ENCODE peak calls at places on chromosomes 3 and 15, in seven cellular contexts. O, X, Q, J, Z, G and A are unnamed samples.

GRCh38 chr15:76330281-76330680 is 6.3 kb upstream of the ISL2 start:
- DNase-seq in O (no peak), X (peak), Q (peak), J (peak), Z (no peak), G (no peak), A (no peak)

GRCh38 chr3:192444096-192444790 is 283.1 kb downstream of the FGF12 start:
- DNase-seq in O (peak), X (peak), Q (peak), J (peak), Z (no peak), G (peak), A (peak)

GRCh38 chr15:81000144-81000625 is 538 bp upstream of the TLNRD1 start:
- DNase-seq in O (no peak), X (no peak), Q (no peak), J (no peak), Z (no peak), G (no peak), A (no peak)

GRCh38 chr3:47515864-47516319 is 2.4 kb upstream of the ELP6 start:
- DNase-seq in O (no peak), X (no peak), Q (no peak), J (peak), Z (no peak), G (no peak), A (no peak)

GRCh38 chr3:99128740-99129505 is 227.4 kb upstream of the DCBLD2 start:
- DNase-seq in O (no peak), X (no peak), Q (no peak), J (no peak), Z (peak), G (no peak), A (no peak)

GRCh38 chr3:79405183-79405582 is 362.6 kb downstream of the ROBO1 start:
- DNase-seq in O (no peak), X (no peak), Q (no peak), J (no peak), Z (no peak), G (no peak), A (no peak)

GRCh38 chr3:130395916-130396315 is 50.4 kb downstream of the COL6A5 start:
- DNase-seq in O (no peak), X (no peak), Q (no peak), J (no peak), Z (no peak), G (no peak), A (no peak)

GRCh38 chr15:59180946-59181345 is 25.7 kb upstream of the LDHAL6B start:
- DNase-seq in O (peak), X (no peak), Q (no peak), J (no peak), Z (no peak), G (no peak), A (no peak)

GRCh38 chr15:98719169-98719515 is 70.8 kb downstream of the IGF1R start:
- DNase-seq in O (no peak), X (no peak), Q (no peak), J (no peak), Z (no peak), G (no peak), A (no peak)

GRCh38 chr15:75779504-75779903 is 63.7 kb upstream of the UBE2Q2 start:
- DNase-seq in O (no peak), X (no peak), Q (peak), J (no peak), Z (no peak), G (no peak), A (no peak)

GRCh38 chr15:66196565-66196964 is 57.0 kb downstream of the MEGF11 start:
- DNase-seq in O (no peak), X (no peak), Q (no peak), J (no peak), Z (no peak), G (no peak), A (no peak)

GRCh38 chr15:88393719-88394519 is 73.3 kb downstream of the MRPL46 start:
- DNase-seq in O (no peak), X (no peak), Q (peak), J (no peak), Z (no peak), G (peak), A (no peak)

GRCh38 chr15:92821491-92822116 is 78.5 kb upstream of the CHD2 start:
- DNase-seq in O (no peak), X (no peak), Q (no peak), J (no peak), Z (no peak), G (no peak), A (no peak)

GRCh38 chr15:80456517-80457497 is 52.6 kb downstream of the ARNT2 start:
- DNase-seq in O (no peak), X (no peak), Q (no peak), J (no peak), Z (peak), G (no peak), A (no peak)

GRCh38 chr3:87370007-87370406 is 93.6 kb upstream of the POU1F1 start:
- DNase-seq in O (no peak), X (no peak), Q (no peak), J (no peak), Z (no peak), G (no peak), A (no peak)

GRCh38 chr3:111352585-111352984 is 189.4 kb upstream of the CD96 start:
- DNase-seq in O (no peak), X (no peak), Q (no peak), J (no peak), Z (no peak), G (no peak), A (no peak)

GRCh38 chr15:95410757-95411156 is 919.7 kb upstream of the NR2F2 start:
- DNase-seq in O (no peak), X (no peak), Q (no peak), J (no peak), Z (no peak), G (no peak), A (no peak)

GRCh38 chr3:195034541-195034940 is 236.4 kb downstream of the XXYLT1 start:
- DNase-seq in O (peak), X (no peak), Q (no peak), J (no peak), Z (no peak), G (no peak), A (no peak)

GRCh38 chr3:126886217-126886616 is 96.7 kb upstream of the PLXNA1 start:
- DNase-seq in O (no peak), X (no peak), Q (no peak), J (no peak), Z (no peak), G (no peak), A (no peak)

GRCh38 chr3:58321791-58322190 is 10.9 kb upstream of the PXK start:
- DNase-seq in O (no peak), X (peak), Q (no peak), J (no peak), Z (no peak), G (no peak), A (no peak)

GRCh38 chr3:73498764-73499622 is 125.7 kb downstream of the PDZRN3 start:
- DNase-seq in O (no peak), X (no peak), Q (no peak), J (no peak), Z (no peak), G (no peak), A (no peak)

GRCh38 chr15:70246623-70247200 is 149.0 kb upstream of the TLE3 start:
- DNase-seq in O (peak), X (no peak), Q (no peak), J (no peak), Z (no peak), G (no peak), A (no peak)

GRCh38 chr3:100045696-100046095 is 68.6 kb downstream of the FILIP1L start:
- DNase-seq in O (peak), X (peak), Q (peak), J (no peak), Z (peak), G (no peak), A (no peak)

GRCh38 chr3:16064660-16065414 is 109.6 kb upstream of the GALNT15 start:
- DNase-seq in O (no peak), X (no peak), Q (no peak), J (no peak), Z (no peak), G (no peak), A (no peak)

GRCh38 chr3:56629044-56629443 is 54.0 kb downstream of the TASOR start:
- DNase-seq in O (no peak), X (no peak), Q (no peak), J (no peak), Z (no peak), G (no peak), A (no peak)

GRCh38 chr15:62904511-62904910 is 138.0 kb upstream of the TPM1 start:
- DNase-seq in O (no peak), X (no peak), Q (no peak), J (no peak), Z (no peak), G (no peak), A (no peak)
- TF ChIP-seq CTCF in O (no peak), X (no peak), Q (no peak), J (no peak), Z (no peak), G (no peak), A (no peak)

GRCh38 chr15:87211547-87211946 is 1045.0 kb downstream of the NTRK3 start:
- DNase-seq in O (no peak), X (no peak), Q (no peak), J (no peak), Z (no peak), G (no peak), A (no peak)

GRCh38 chr15:87209891-87210649 is 1046.5 kb downstream of the NTRK3 start:
- DNase-seq in O (no peak), X (no peak), Q (no peak), J (no peak), Z (no peak), G (no peak), A (no peak)

GRCh38 chr15:87207945-87208580 is 1048.5 kb downstream of the NTRK3 start:
- DNase-seq in O (no peak), X (no peak), Q (no peak), J (peak), Z (peak), G (no peak), A (no peak)

GRCh38 chr15:87212041-87212440 is 1044.5 kb downstream of the NTRK3 start:
- DNase-seq in O (no peak), X (no peak), Q (no peak), J (no peak), Z (no peak), G (peak), A (no peak)

DNA sequence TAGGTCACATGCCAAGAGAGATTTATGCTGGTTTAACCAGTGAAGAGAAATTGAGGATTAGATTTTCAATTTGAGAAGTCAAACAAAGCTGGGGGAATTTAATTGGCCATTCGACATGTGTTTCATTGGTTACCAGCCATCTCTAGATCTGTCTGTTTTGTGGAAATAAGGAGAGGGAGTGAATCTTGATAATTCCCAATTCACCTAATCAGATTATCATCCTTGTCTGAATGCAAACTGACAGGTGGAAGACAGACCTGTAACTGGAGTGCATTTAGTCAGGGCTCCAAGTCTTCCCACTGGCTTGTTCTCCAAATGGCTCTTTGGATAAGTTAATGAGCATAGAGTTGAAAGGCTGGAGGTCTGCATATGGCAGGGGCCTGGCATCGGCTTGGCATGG is 1049.3 kb downstream of the NTRK3 start:
- DNase-seq in O (no peak), X (no peak), Q (no peak), J (no peak), Z (no peak), G (no peak), A (no peak)
- TF ChIP-seq CTCF in O (no peak), X (no peak), Q (no peak), J (no peak), Z (no peak), G (no peak), A (no peak)

GRCh38 chr3:184228376-184229137 is 828 bp upstream of the VWA5B2 start:
- DNase-seq in O (no peak), X (no peak), Q (no peak), J (no peak), Z (no peak), G (no peak), A (no peak)

GRCh38 chr3:184227481-184227935 is 1.9 kb upstream of the VWA5B2 start:
- DNase-seq in O (no peak), X (peak), Q (no peak), J (peak), Z (no peak), G (peak), A (no peak)

GRCh38 chr3:184230081-184230602 is 757 bp downstream of the VWA5B2 start:
- DNase-seq in O (no peak), X (no peak), Q (no peak), J (peak), Z (no peak), G (no peak), A (peak)

GRCh38 chr3:184230603-184231528 is 1.5 kb downstream of the VWA5B2 start:
- DNase-seq in O (no peak), X (peak), Q (no peak), J (no peak), Z (no peak), G (no peak), A (no peak)

GRCh38 chr3:184229424-184230080 is at the start of gene VWA5B2:
- DNase-seq in O (peak), X (peak), Q (peak), J (peak), Z (no peak), G (peak), A (peak)
- TF ChIP-seq CTCF in O (peak), X (no peak), Q (peak), J (peak), Z (no peak), G (peak), A (no peak)

GRCh38 chr3:124775776-124776336 is 45.6 kb downstream of the UMPS start:
- DNase-seq in O (no peak), X (no peak), Q (no peak), J (peak), Z (no peak), G (no peak), A (no peak)
- TF ChIP-seq CTCF in O (no peak), X (no peak), Q (no peak), J (no peak), Z (no peak), G (no peak), A (no peak)

DNA sequence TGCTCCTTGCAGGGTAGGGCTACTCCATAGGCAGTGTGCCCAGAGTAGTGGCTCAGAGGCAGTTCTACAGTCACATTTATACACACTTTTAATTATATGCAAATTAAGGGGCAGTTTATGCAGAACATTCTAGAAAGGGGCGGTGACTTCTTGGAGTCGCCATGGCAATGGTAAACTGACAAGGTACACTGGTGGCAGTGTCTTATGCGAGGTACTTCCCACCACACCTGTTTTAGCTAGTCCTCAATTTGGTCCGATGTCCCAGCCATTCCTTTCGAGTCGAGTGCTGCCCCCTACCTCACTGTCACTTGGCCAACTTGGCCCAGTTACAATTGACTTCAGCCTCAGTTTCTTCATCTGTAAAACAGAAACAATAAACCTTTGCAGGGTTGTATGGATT is 3.8 kb upstream of the IRAK2 start:
- DNase-seq in O (no peak), X (no peak), Q (no peak), J (no peak), Z (no peak), G (no peak), A (no peak)
- TF ChIP-seq CTCF in O (no peak), X (no peak), Q (no peak), J (no peak), Z (no peak), G (no peak), A (no peak)

DNA sequence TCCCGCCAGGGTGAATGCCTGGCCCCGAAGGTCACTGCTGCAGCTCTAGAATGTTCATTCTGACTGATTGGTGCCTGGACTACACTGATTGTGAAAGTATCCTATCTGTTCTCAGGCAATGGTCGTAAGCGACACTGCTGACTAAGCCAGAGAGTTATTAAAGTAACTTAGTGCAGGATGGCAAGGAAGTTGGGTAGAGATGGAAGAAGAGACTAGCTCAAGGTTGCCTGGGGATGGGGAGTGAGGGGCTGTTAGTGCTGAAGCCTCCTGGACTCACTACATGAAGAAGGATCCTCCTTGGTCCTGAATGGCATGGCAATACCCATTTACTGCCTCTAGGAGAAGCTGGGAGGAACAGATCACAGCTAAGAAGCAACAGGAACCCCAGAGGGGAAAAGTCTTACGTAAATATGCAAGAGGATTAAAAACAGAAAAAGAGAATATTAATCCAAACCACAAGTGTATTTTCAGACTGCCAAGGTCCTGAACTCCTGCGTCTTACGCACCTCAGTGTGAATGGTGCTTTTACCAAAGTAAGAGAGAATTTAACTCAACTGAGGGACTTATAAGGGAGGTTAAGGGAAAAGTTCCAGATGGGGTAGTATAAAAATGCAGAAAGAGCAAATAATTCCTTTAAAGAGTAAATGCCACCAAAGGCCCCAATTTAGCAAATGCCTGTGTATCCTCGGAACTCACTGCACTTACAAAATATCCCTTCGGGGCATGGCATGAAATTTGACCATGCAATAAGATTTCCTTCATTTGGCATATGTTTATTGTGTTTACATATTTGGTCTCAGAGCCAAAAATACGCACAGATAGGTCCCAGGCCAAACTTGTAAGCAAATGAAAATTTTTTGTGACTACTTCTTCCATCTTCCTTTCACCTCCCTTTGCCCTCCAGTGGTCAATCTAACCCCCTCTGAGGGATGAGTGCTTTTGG is 64.0 kb upstream of the DGKG start:
- DNase-seq in O (no peak), X (no peak), Q (no peak), J (peak), Z (peak), G (no peak), A (no peak)
- TF ChIP-seq CTCF in O (peak), X (no peak), Q (peak), J (peak), Z (peak), G (peak), A (no peak)

DNA sequence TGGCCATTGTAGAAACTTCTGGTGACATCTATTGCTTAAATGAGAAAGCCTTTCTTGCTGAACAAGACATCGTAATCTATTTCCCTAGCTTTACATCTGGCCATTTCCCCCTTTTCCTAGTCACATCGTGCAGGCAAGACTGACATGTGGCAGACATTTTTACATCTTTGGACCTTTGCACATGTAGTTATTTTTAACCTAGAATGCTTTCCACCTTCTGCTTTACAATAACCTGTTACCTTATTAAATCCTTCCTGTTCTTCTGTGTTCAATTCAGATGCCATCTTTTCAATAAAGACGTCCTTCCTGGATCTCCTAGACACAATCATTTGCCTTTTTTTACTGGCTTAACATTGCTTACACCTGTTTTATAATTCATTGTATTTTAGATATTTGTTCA is 343.3 kb downstream of the DIPK2A start:
- DNase-seq in O (no peak), X (no peak), Q (no peak), J (no peak), Z (no peak), G (no peak), A (no peak)
- TF ChIP-seq CTCF in O (no peak), X (no peak), Q (no peak), J (no peak), Z (no peak), G (no peak), A (no peak)